ENCODE peak calls at places on chromosomes 11 and 22, in nine cellular contexts. Y is right lobe of liver; C is epithelial cell of esophagus; L is activated naive CD4-positive, alpha-beta T cell; F is colonic mucosa; S is NCI-H748 treated with DMSO at 0.1 percent for 48 hours; V is GM12865; P is NCI-H2029 treated with DMSO at 0.1 percent for 48 hours; T is left cardiac atrium. A is an unnamed sample.

GRCh38 chr22:38080468-38080846 is 3.5 kb downstream of the SLC16A8 start:
- DNase-seq in Y (no peak), C (no peak), L (no peak), F (no peak), S (no peak), V (no peak), P (no peak), T (no peak), A (no peak)

GRCh38 chr11:2927851-2928604 is 1.2 kb downstream of the PHLDA2 start:
- DNase-seq in Y (no peak), C (peak; percentile 57), L (no peak), F (peak; percentile 70), S (no peak), V (no peak), P (no peak), T (peak; percentile 20), A (no peak)

GRCh38 chr22:41620646-41621098 is at the start of gene DESI1:
- DNase-seq in Y (no peak), C (peak; percentile 22), L (no peak), F (no peak), S (peak; percentile 37), V (no peak), P (no peak), T (no peak), A (peak; percentile 35)

GRCh38 chr22:37419916-37420655 is 7.2 kb downstream of the ELFN2 start:
- DNase-seq in Y (no peak), C (peak; percentile 42), L (no peak), F (no peak), S (no peak), V (peak; percentile 10), P (no peak), T (no peak), A (no peak)

GRCh38 chr11:86218125-86219081 is 26.1 kb upstream of the EED start:
- DNase-seq in Y (peak; percentile 73), C (peak; percentile 79), L (no peak), F (peak; percentile 83), S (peak; percentile 36), V (peak; percentile 87), P (peak; percentile 37), T (peak; percentile 64), A (peak; percentile 75)

GRCh38 chr11:99383628-99384300 is 363.0 kb downstream of the CNTN5 start:
- DNase-seq in Y (no peak), C (no peak), L (no peak), F (no peak), S (no peak), V (no peak), P (no peak), T (no peak), A (no peak)

GRCh38 chr11:2582958-2583604 is 116.7 kb downstream of the KCNQ1OT1 start:
- DNase-seq in Y (peak; percentile 42), C (no peak), L (no peak), F (no peak), S (no peak), V (no peak), P (no peak), T (peak; percentile 15), A (peak; percentile 8)

GRCh38 chr11:3907590-3907989 is 52.1 kb downstream of the STIM1 start:
- DNase-seq in Y (no peak), C (peak; percentile 75), L (no peak), F (no peak), S (no peak), V (peak; percentile 42), P (no peak), T (no peak), A (no peak)

GRCh38 chr11:66970808-66971442 is 4.2 kb upstream of the C11orf86 start:
- DNase-seq in Y (peak; percentile 83), C (peak; percentile 99), L (no peak), F (no peak), S (no peak), V (no peak), P (no peak), T (peak; percentile 60), A (no peak)

GRCh38 chr11:119324124-119324665 is 7.3 kb upstream of the MCAM start:
- DNase-seq in Y (no peak), C (no peak), L (no peak), F (no peak), S (no peak), V (no peak), P (no peak), T (no peak), A (no peak)

GRCh38 chr22:33923660-33924246 is 3.5 kb upstream of the LARGE1 start:
- DNase-seq in Y (peak; percentile 77), C (peak; percentile 55), L (no peak), F (peak; percentile 82), S (no peak), V (peak; percentile 87), P (peak; percentile 41), T (peak; percentile 66), A (peak; percentile 88)

GRCh38 chr22:46731246-46732040 is 6.6 kb downstream of the CERK start:
- DNase-seq in Y (peak; percentile 96), C (peak; percentile 28), L (no peak), F (peak; percentile 80), S (no peak), V (no peak), P (peak; percentile 33), T (no peak), A (peak; percentile 69)

GRCh38 chr11:81377418-81377817 is 1356.2 kb downstream of the FAM181B start:
- DNase-seq in Y (no peak), C (no peak), L (no peak), F (no peak), S (no peak), V (no peak), P (no peak), T (no peak), A (no peak)

GRCh38 chr22:46335201-46336118 is at the start of gene TRMU:
- DNase-seq in Y (peak; percentile 89), C (peak; percentile 89), L (no peak), F (peak; percentile 82), S (peak; percentile 72), V (peak; percentile 95), P (peak; percentile 9), T (peak; percentile 92), A (peak; percentile 88)

GRCh38 chr11:84089072-84090057 is 803.2 kb upstream of the CCDC90B start:
- DNase-seq in Y (peak; percentile 49), C (peak; percentile 1), L (no peak), F (no peak), S (peak; percentile 23), V (no peak), P (peak; percentile 34), T (no peak), A (peak; percentile 69)

GRCh38 chr11:111632798-111633197 is 30.5 kb downstream of the SIK2 start:
- DNase-seq in Y (no peak), C (no peak), L (no peak), F (no peak), S (no peak), V (no peak), P (peak; percentile 68), T (no peak), A (no peak)

GRCh38 chr11:43830928-43831440 is 49.6 kb upstream of the ALKBH3 start:
- DNase-seq in Y (no peak), C (peak; percentile 99), L (no peak), F (no peak), S (no peak), V (no peak), P (no peak), T (peak; percentile 40), A (no peak)

GRCh38 chr11:116233581-116233980 is 539.2 kb downstream of the BUD13 start:
- DNase-seq in Y (no peak), C (no peak), L (no peak), F (no peak), S (no peak), V (no peak), P (no peak), T (no peak), A (no peak)

GRCh38 chr22:25053153-25053805 is 100.8 kb downstream of the KIAA1671 start:
- DNase-seq in Y (no peak), C (peak; percentile 33), L (no peak), F (peak; percentile 81), S (no peak), V (no peak), P (no peak), T (peak; percentile 8), A (no peak)

GRCh38 chr11:109306322-109306721 is 115.7 kb upstream of the C11orf87 start:
- DNase-seq in Y (no peak), C (peak; percentile 14), L (no peak), F (no peak), S (no peak), V (no peak), P (no peak), T (no peak), A (no peak)

GRCh38 chr11:10728779-10729472 is 22.1 kb upstream of the CTR9 start:
- DNase-seq in Y (no peak), C (no peak), L (no peak), F (no peak), S (no peak), V (no peak), P (no peak), T (no peak), A (peak; percentile 39)

GRCh38 chr11:93585758-93586157 is 42.6 kb upstream of the SMCO4 start:
- DNase-seq in Y (peak; percentile 71), C (peak; percentile 72), L (no peak), F (no peak), S (no peak), V (no peak), P (no peak), T (no peak), A (no peak)

GRCh38 chr11:115202061-115202460 is 302.2 kb downstream of the CADM1 start:
- DNase-seq in Y (no peak), C (no peak), L (no peak), F (no peak), S (no peak), V (no peak), P (no peak), T (no peak), A (no peak)

GRCh38 chr11:10892250-10892649 is 34.4 kb upstream of the ZBED5 start:
- DNase-seq in Y (no peak), C (no peak), L (no peak), F (no peak), S (no peak), V (no peak), P (no peak), T (no peak), A (no peak)

GRCh38 chr11:2775083-2775625 is 75.4 kb upstream of the KCNQ1OT1 start:
- DNase-seq in Y (peak; percentile 39), C (no peak), L (no peak), F (peak; percentile 15), S (no peak), V (peak; percentile 46), P (no peak), T (no peak), A (peak; percentile 10)

GRCh38 chr11:5090668-5091067 is 21.3 kb downstream of the OR52E1 start:
- DNase-seq in Y (no peak), C (no peak), L (no peak), F (no peak), S (no peak), V (no peak), P (no peak), T (no peak), A (no peak)

GRCh38 chr11:128424867-128425285 is 162.5 kb downstream of the ETS1 start:
- DNase-seq in Y (no peak), C (no peak), L (no peak), F (peak; percentile 91), S (no peak), V (no peak), P (no peak), T (peak; percentile 65), A (peak; percentile 33)

GRCh38 chr11:47408598-47409439 is 429 bp downstream of the SLC39A13 start:
- DNase-seq in Y (no peak), C (peak; percentile 92), L (no peak), F (peak; percentile 43), S (no peak), V (no peak), P (no peak), T (peak; percentile 69), A (peak; percentile 33)

A was measured in testis.